ENCODE peak calls at places on chromosome 3, in four cellular contexts. L is thoracic aorta; X is HFFc6; G is stimulated activated CD4-positive, alpha-beta T cell treated with anti-CD3 and anti-CD28 coated beads, Interleukin-15, amount 100 ng/mL, for 1 hour. Q is an unnamed sample.

GRCh38 chr3:78918361-78919020 is 849.3 kb downstream of the ROBO1 start:
- DNase-seq in G (no peak), L (no peak), X (no peak), Q (no peak)

GRCh38 chr3:113677745-113678144 is 18.7 kb downstream of the USF3 start:
- DNase-seq in X (no peak), L (no peak), G (no peak), Q (no peak)

GRCh38 chr3:48240000-48240710 is 749 bp upstream of the ZNF589 start:
- DNase-seq in X (no peak), L (no peak), G (no peak), Q (no peak)

GRCh38 chr3:189099505-189100290 is 72.1 kb upstream of the TPRG1 start:
- DNase-seq in X (no peak), G (no peak), L (no peak), Q (no peak)

GRCh38 chr3:109195812-109196211 is 59.3 kb downstream of the C3orf85 start:
- DNase-seq in G (no peak), L (no peak), X (no peak), Q (peak)

GRCh38 chr3:178159691-178160090 is 376.5 kb upstream of the KCNMB2 start:
- DNase-seq in G (no peak), L (no peak), X (no peak), Q (no peak)

GRCh38 chr3:190117995-190118394 is 2.7 kb downstream of the P3H2 start:
- DNase-seq in L (no peak), X (no peak), G (no peak), Q (peak)

GRCh38 chr3:43246956-43247355 is 39.4 kb upstream of the SNRK start:
- DNase-seq in X (no peak), G (no peak), L (no peak), Q (no peak)

Q was measured in epithelial cell of esophagus.